ENCODE peak calls at places on chromosomes 6 and 20, in ten cellular contexts. D is esophagus muscularis mucosa, A is upper lobe of left lung, R is stomach, Z is A549, G is transverse colon, T is sigmoid colon, H is GM12878, C is HepG2, M is suprapubic skin. J is an unnamed sample.
A peak's percentile ranks its signal among the peaks of the same experiment; 100 is the strongest.

GRCh38 chr20:58224097-58224496 is 4.4 kb downstream of the ANKRD60 start:
- DNase-seq in D (no peak), A (no peak), R (no peak), Z (no peak), G (no peak), T (peak; percentile 6), H (no peak), C (no peak), M (no peak), J (no peak)

GRCh38 chr6:52749546-52750152 is 13.6 kb downstream of the GSTA2 start:
- DNase-seq in D (no peak), A (no peak), R (no peak), Z (no peak), G (no peak), T (no peak), H (no peak), C (no peak), M (no peak), J (no peak)

GRCh38 chr6:12137480-12137879 is 125.4 kb downstream of the HIVEP1 start:
- DNase-seq in D (no peak), A (peak; percentile 63), R (peak; percentile 52), Z (no peak), G (peak; percentile 23), T (peak; percentile 81), H (no peak), C (no peak), M (no peak), J (peak; percentile 44)

GRCh38 chr6:166781331-166781730 is 154.3 kb upstream of the RPS6KA2 start:
- DNase-seq in D (peak; percentile 75), A (no peak), R (no peak), Z (no peak), G (no peak), T (no peak), H (no peak), C (no peak), M (no peak), J (no peak)

GRCh38 chr6:156883497-156884252 is 106.5 kb downstream of the ARID1B start:
- DNase-seq in D (no peak), A (peak; percentile 73), R (peak; percentile 67), Z (no peak), G (peak; percentile 54), T (no peak), H (no peak), C (no peak), M (no peak), J (no peak)

GRCh38 chr6:21496749-21497148 is 96.8 kb upstream of the SOX4 start:
- DNase-seq in D (no peak), A (no peak), R (no peak), Z (no peak), G (no peak), T (no peak), H (no peak), C (no peak), M (no peak), J (no peak)

GRCh38 chr6:27157461-27158315 is 89.8 kb upstream of the PRSS16 start:
- DNase-seq in D (no peak), A (peak; percentile 81), R (peak; percentile 59), Z (peak; percentile 52), G (peak; percentile 74), T (peak; percentile 85), H (peak; percentile 66), C (peak; percentile 47), M (no peak), J (peak; percentile 62)

GRCh38 chr6:57324538-57324937 is 7.1 kb downstream of the PRIM2 start:
- DNase-seq in D (no peak), A (no peak), R (no peak), Z (no peak), G (no peak), T (no peak), H (no peak), C (no peak), M (no peak), J (no peak)

GRCh38 chr6:8435845-8436168 is 462 bp upstream of the SLC35B3 start:
- DNase-seq in D (no peak), A (no peak), R (no peak), Z (peak; percentile 1), G (no peak), T (no peak), H (no peak), C (no peak), M (no peak), J (no peak)

GRCh38 chr20:55053389-55053788 is 578.0 kb downstream of the DOK5 start:
- DNase-seq in D (no peak), A (no peak), R (no peak), Z (no peak), G (no peak), T (no peak), H (no peak), C (no peak), M (no peak), J (no peak)

GRCh38 chr6:74870403-74870802 is 335.4 kb downstream of the COL12A1 start:
- DNase-seq in D (no peak), A (no peak), R (no peak), Z (no peak), G (peak; percentile 23), T (no peak), H (no peak), C (peak; percentile 69), M (no peak), J (no peak)

DNA sequence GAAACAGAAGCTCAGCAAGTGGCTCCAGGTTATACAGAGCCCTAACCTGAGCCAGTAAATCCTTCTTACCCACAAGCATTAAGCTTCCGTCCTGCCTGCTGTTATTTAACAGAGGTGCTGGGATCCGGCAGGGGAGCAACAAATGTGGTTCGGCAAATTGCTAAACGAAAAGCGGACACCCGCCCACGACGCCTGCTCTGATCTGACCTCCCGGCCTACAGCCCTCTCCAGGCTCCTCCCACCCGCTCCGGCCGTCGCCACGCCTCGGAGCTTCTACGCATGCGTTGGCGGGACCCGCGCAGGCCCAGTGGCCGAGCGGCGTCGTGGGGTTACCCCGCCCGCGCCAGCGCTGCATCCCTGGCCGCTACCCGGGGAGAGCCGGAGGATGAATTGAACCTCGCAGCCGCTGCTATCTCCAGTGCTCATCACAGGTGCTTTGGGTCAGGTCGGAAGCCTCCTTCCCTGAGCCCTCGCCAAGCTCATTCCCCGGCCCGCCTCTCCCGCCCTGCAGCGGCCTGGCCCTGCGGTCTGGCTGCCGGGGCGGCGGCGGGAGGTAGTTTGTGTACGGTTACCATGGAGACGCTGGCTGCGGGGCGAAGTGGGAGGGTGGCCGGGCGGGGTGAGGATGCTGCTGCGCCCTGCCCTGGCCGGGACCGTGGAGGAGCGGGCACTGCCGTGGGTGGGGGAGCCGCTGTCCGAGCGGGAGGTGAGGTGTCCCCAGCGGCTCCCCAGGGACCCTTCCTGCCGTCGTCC is at the start of gene ARMC2:
- DNase-seq in D (peak; percentile 97), A (peak; percentile 94), R (peak; percentile 94), Z (peak; percentile 82), G (peak; percentile 95), T (peak; percentile 94), H (peak; percentile 38), C (peak; percentile 74), M (peak; percentile 94), J (peak; percentile 96)
- TF ChIP-seq POLR2A in D (peak; percentile 43), A (peak; percentile 92), R (no peak), Z (peak; percentile 77), G (peak; percentile 62), T (no peak), H (no peak), C (peak; percentile 95), M (no peak), J (peak; percentile 51)

DNA sequence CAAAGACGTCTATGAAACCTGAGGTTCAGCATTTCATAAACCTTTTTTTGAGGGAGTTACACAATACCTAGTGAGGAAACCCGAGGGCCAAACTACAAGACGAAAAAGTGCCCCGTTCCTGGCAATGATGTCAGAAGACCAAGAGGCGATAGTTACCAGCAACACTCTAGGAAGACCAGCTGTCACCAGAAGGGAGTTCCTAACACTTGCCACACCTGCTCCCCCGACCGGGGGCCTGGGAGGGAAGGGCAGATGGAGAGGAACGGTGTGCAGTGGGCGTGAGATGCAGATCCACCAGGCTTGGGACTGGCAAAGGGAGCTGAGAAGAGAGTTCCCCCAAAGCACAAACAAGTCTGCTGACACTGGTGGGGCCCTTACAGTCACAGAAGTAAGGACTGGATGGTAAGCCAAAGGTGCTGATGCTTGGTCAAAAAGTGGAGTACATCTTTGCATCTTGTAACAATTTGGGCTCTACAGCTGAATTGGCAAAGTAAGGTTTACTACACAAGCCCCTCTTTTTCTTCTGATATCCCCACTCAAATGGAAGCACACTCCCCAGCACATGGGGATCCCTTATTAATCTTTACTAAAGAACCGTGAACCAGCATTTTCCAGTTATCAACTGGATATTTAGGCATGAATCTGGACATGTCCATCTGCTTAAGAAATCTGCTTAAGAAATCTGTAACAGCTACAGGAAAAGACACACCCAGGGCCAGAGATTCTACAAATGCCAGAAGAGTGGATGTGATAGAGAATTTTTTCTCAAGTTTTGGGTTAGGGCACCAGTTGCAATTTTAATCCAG is 38.5 kb downstream of the PANK2 start:
- DNase-seq in D (no peak), A (peak; percentile 80), R (no peak), Z (no peak), G (no peak), T (no peak), H (no peak), C (no peak), M (no peak), J (no peak)
- TF ChIP-seq EP300 in D (no peak), A (no peak), R (no peak), Z (no peak), G (no peak), T (no peak), H (no peak), C (no peak), M (no peak), J (no peak)

GRCh38 chr20:2690213-2690612 is 2.4 kb upstream of the EBF4 start:
- DNase-seq in D (no peak), A (no peak), R (no peak), Z (no peak), G (no peak), T (no peak), H (no peak), C (no peak), M (peak; percentile 50), J (no peak)

GRCh38 chr20:2692036-2692885 is at the start of gene EBF4:
- DNase-seq in D (no peak), A (peak; percentile 42), R (peak; percentile 55), Z (peak; percentile 69), G (peak; percentile 47), T (peak; percentile 86), H (no peak), C (no peak), M (peak; percentile 80), J (peak; percentile 87)

GRCh38 chr20:2690718-2691117 is 1.9 kb upstream of the EBF4 start:
- DNase-seq in D (no peak), A (no peak), R (no peak), Z (no peak), G (no peak), T (no peak), H (no peak), C (no peak), M (no peak), J (peak; percentile 37)

GRCh38 chr20:2691663-2692035 is 931 bp upstream of the EBF4 start:
- DNase-seq in D (no peak), A (no peak), R (no peak), Z (no peak), G (no peak), T (no peak), H (no peak), C (no peak), M (peak; percentile 69), J (peak; percentile 45)

GRCh38 chr20:2691127-2691526 is 1.5 kb upstream of the EBF4 start:
- DNase-seq in D (no peak), A (no peak), R (no peak), Z (no peak), G (no peak), T (no peak), H (no peak), C (no peak), M (peak; percentile 58), J (no peak)
- H3K4me1 ChIP-seq in D (peaks cover 30% of the 10 kb centered on the region), A (peaks cover 17% of the 10 kb centered on the region), R (peaks cover 9% of the 10 kb centered on the region), Z (peaks cover 8% of the 10 kb centered on the region), G (peaks cover 20% of the 10 kb centered on the region), T (peaks cover 21% of the 10 kb centered on the region), H (no peaks in the 10 kb centered on the region), C (peaks cover 16% of the 10 kb centered on the region), M (peaks cover 18% of the 10 kb centered on the region), J (no peaks in the 10 kb centered on the region)

GRCh38 chr20:49046087-49046900 is at the start of gene CSE1L:
- DNase-seq in D (peak; percentile 98), A (peak; percentile 97), R (peak; percentile 95), Z (peak; percentile 92), G (peak; percentile 96), T (peak; percentile 98), H (peak; percentile 76), C (peak; percentile 97), M (peak; percentile 98), J (peak; percentile 94)
- TF ChIP-seq POLR2A in D (peak; percentile 57), A (peak; percentile 84), R (peak; percentile 54), Z (peak; percentile 92), G (peak; percentile 88), T (peak; percentile 65), H (peak; percentile 80), C (peak; percentile 96), M (peak; percentile 37), J (peak; percentile 95)